ENCODE peak calls at places on chromosomes 6 and 20, in nine cellular contexts. A is cardiac fibroblast; D is activated T-helper 2 cell treated with anti-CD3 and anti-CD28 coated beads, Interferon-gamma antibody, Interleukin-2, Interleukin-4, amounts not matched to agents 10 μg/mL and 5 μg/mL and 100 μg/mL, durations not matched to agents 14 hours and 24 hours and 36 hours; N is kidney epithelial cell; W is Ammon's horn; P is activated T-cell treated with anti-CD3 and anti-CD28 coated beads for 4 hours; X is endothelial cell; Y is B cell; Z is breast epithelium. I is an unnamed sample.

GRCh38 chr6:37308084-37308817 is 45.5 kb upstream of the RNF8 start:
- DNase-seq in A (peak; percentile 34), D (no peak), N (no peak), W (peak; percentile 43), P (no peak), X (no peak), Y (no peak), Z (no peak), I (no peak)

GRCh38 chr6:110368268-110368667 is 10.1 kb upstream of the METTL24 start:
- DNase-seq in A (no peak), D (no peak), N (no peak), W (no peak), P (no peak), X (no peak), Y (no peak), Z (no peak), I (no peak)

GRCh38 chr6:17393335-17394191 is at the start of gene CAP2:
- DNase-seq in A (peak; percentile 60), D (no peak), N (no peak), W (peak; percentile 90), P (no peak), X (peak; percentile 37), Y (peak; percentile 32), Z (peak; percentile 38), I (peak; percentile 17)

GRCh38 chr20:40249805-40250204 is 439.2 kb downstream of the MAFB start:
- DNase-seq in A (no peak), D (no peak), N (no peak), W (no peak), P (no peak), X (no peak), Y (no peak), Z (no peak), I (no peak)

GRCh38 chr6:80872194-80872950 is 765.9 kb downstream of the BCKDHB start:
- DNase-seq in A (peak; percentile 22), D (no peak), N (no peak), W (peak; percentile 5), P (no peak), X (no peak), Y (no peak), Z (no peak), I (no peak)

GRCh38 chr6:4059115-4059777 is 19.7 kb downstream of the FAM217A start:
- DNase-seq in A (peak; percentile 67), D (peak; percentile 58), N (peak; percentile 34), W (no peak), P (peak; percentile 38), X (no peak), Y (no peak), Z (no peak), I (no peak)

GRCh38 chr20:64084209-64085152 is at the start of gene LKAAEAR1:
- DNase-seq in A (no peak), D (no peak), N (no peak), W (no peak), P (no peak), X (no peak), Y (peak; percentile 66), Z (no peak), I (no peak)

GRCh38 chr6:30013296-30013922 is 47.7 kb upstream of the POLR1H start:
- DNase-seq in A (no peak), D (no peak), N (no peak), W (peak; percentile 46), P (peak; percentile 42), X (no peak), Y (peak; percentile 56), Z (no peak), I (no peak)

GRCh38 chr6:11968241-11968806 is 43.8 kb upstream of the HIVEP1 start:
- DNase-seq in A (no peak), D (no peak), N (no peak), W (no peak), P (no peak), X (no peak), Y (peak; percentile 10), Z (no peak), I (no peak)

GRCh38 chr6:109255946-109256628 is 126.2 kb downstream of the CD164 start:
- DNase-seq in A (peak; percentile 25), D (no peak), N (no peak), W (no peak), P (no peak), X (no peak), Y (no peak), Z (no peak), I (no peak)

GRCh38 chr6:157994126-157994795 is 12.6 kb downstream of the SYNJ2 start:
- DNase-seq in A (no peak), D (no peak), N (no peak), W (peak; percentile 83), P (no peak), X (no peak), Y (no peak), Z (no peak), I (no peak)

GRCh38 chr6:139374357-139375238 is at the start of gene CITED2:
- DNase-seq in A (peak; percentile 99), D (peak; percentile 89), N (no peak), W (peak; percentile 94), P (peak; percentile 90), X (peak; percentile 93), Y (peak; percentile 87), Z (peak; percentile 89), I (peak; percentile 83)

GRCh38 chr6:152775441-152775840 is 24.8 kb downstream of the VIP start:
- DNase-seq in A (no peak), D (no peak), N (no peak), W (no peak), P (no peak), X (no peak), Y (no peak), Z (no peak), I (no peak)

GRCh38 chr20:53346266-53346665 is 247.4 kb downstream of the ZNF217 start:
- DNase-seq in A (no peak), D (no peak), N (no peak), W (no peak), P (no peak), X (no peak), Y (no peak), Z (no peak), I (no peak)

GRCh38 chr6:41072836-41073202 is at the start of gene NFYA:
- DNase-seq in A (peak; percentile 100), D (no peak), N (peak; percentile 86), W (no peak), P (no peak), X (peak; percentile 100), Y (peak; percentile 91), Z (no peak), I (peak; percentile 97)

GRCh38 chr6:45608252-45608911 is 230.6 kb upstream of the SUPT3H start:
- DNase-seq in A (peak; percentile 48), D (no peak), N (peak; percentile 70), W (no peak), P (no peak), X (no peak), Y (no peak), Z (peak; percentile 35), I (no peak)

GRCh38 chr6:168864541-168865495 is 388.8 kb downstream of the THBS2 start:
- DNase-seq in A (no peak), D (no peak), N (no peak), W (peak; percentile 78), P (no peak), X (no peak), Y (no peak), Z (no peak), I (no peak)

GRCh38 chr6:11851405-11851804 is 72.8 kb upstream of the ADTRP start:
- DNase-seq in A (no peak), D (no peak), N (peak; percentile 92), W (no peak), P (no peak), X (no peak), Y (no peak), Z (no peak), I (no peak)

GRCh38 chr6:30363459-30363858 is 18.5 kb downstream of the RPP21 start:
- DNase-seq in A (no peak), D (no peak), N (no peak), W (no peak), P (no peak), X (no peak), Y (no peak), Z (no peak), I (no peak)

I was measured in thoracic aorta.